ENCODE peak calls at places on chromosomes 7 and 10, in six cellular contexts. J is suprapubic skin, E is AG09309, Q is brain microvascular endothelial cell, V is psoas muscle, Y is OCI-LY7. B is an unnamed sample.

GRCh38 chr10:133258066-133258817 is 18.4 kb downstream of the ADAM8 start:
- DNase-seq in V (no peak), Q (no peak), Y (peak; percentile 34), E (no peak), J (no peak), B (no peak)

GRCh38 chr10:131214521-131215244 is 96.8 kb downstream of the TCERG1L start:
- DNase-seq in J (peak; percentile 35), Q (no peak), Y (no peak), V (peak; percentile 14), E (no peak), B (no peak)

GRCh38 chr10:45555789-45556188 is 116.8 kb downstream of the ZFAND4 start:
- DNase-seq in V (no peak), J (no peak), Q (no peak), Y (no peak), E (peak; percentile 2), B (no peak)

GRCh38 chr10:48187713-48188541 is 86.6 kb downstream of the FRMPD2 start:
- DNase-seq in Y (no peak), V (no peak), E (no peak), Q (no peak), J (no peak), B (no peak)

GRCh38 chr10:71254834-71255539 is 42.6 kb downstream of the UNC5B start:
- DNase-seq in Y (no peak), J (no peak), E (no peak), Q (no peak), V (no peak), B (no peak)

GRCh38 chr10:84525120-84525806 is 196.9 kb downstream of the CCSER2 start:
- DNase-seq in V (no peak), J (no peak), E (no peak), Q (no peak), Y (no peak), B (no peak)

GRCh38 chr7:150409300-150410030 is 30.3 kb downstream of the ZNF775 start:
- DNase-seq in J (peak; percentile 45), E (no peak), V (peak; percentile 40), Y (no peak), Q (no peak), B (no peak)

GRCh38 chr10:93749218-93749799 is 8.4 kb upstream of the LGI1 start:
- DNase-seq in J (no peak), Y (no peak), E (no peak), V (no peak), Q (no peak), B (peak; percentile 13)

GRCh38 chr10:12319085-12319484 is 30.3 kb upstream of the CAMK1D start:
- DNase-seq in E (no peak), Q (no peak), Y (no peak), V (no peak), J (no peak), B (no peak)

GRCh38 chr10:104052351-104052885 is 33.3 kb downstream of the COL17A1 start:
- DNase-seq in V (no peak), J (no peak), Y (no peak), E (no peak), Q (no peak), B (no peak)

GRCh38 chr10:120979435-120980315 is 128.5 kb downstream of the WDR11 start:
- DNase-seq in J (no peak), E (no peak), Y (no peak), Q (peak; percentile 2), V (no peak), B (no peak)

GRCh38 chr7:47392241-47392759 is 189.6 kb downstream of the TNS3 start:
- DNase-seq in Q (peak; percentile 14), Y (no peak), E (peak; percentile 67), V (peak; percentile 84), J (no peak), B (peak; percentile 98)

GRCh38 chr7:43501881-43502280 is 81.0 kb upstream of the STK17A start:
- DNase-seq in J (no peak), Y (no peak), E (no peak), Q (peak; percentile 75), V (no peak), B (peak; percentile 58)

GRCh38 chr10:26540601-26541000 is 102.5 kb downstream of the APBB1IP start:
- DNase-seq in Y (peak; percentile 14), V (no peak), J (no peak), Q (no peak), E (no peak), B (no peak)

GRCh38 chr10:108384378-108384777 is 1219.9 kb upstream of the SORCS1 start:
- DNase-seq in J (no peak), Y (no peak), V (no peak), Q (no peak), E (no peak), B (no peak)

GRCh38 chr7:93902777-93903423 is 3.5 kb upstream of the GNGT1 start:
- DNase-seq in Y (peak; percentile 60), E (no peak), J (no peak), Q (no peak), V (no peak), B (peak; percentile 70)

GRCh38 chr7:1024331-1024761 is 20.0 kb upstream of the GPR146 start:
- DNase-seq in V (peak; percentile 57), Y (peak; percentile 99), Q (no peak), E (no peak), J (no peak), B (no peak)

GRCh38 chr10:14010827-14011574 is 319.7 kb downstream of the FRMD4A start:
- DNase-seq in J (no peak), Q (no peak), Y (no peak), E (no peak), V (no peak), B (no peak)

GRCh38 chr10:14008648-14009072 is 322.1 kb downstream of the FRMD4A start:
- DNase-seq in Y (no peak), E (no peak), J (no peak), V (no peak), Q (no peak), B (no peak)

GRCh38 chr10:14014423-14014822 is 316.3 kb downstream of the FRMD4A start:
- DNase-seq in Y (no peak), J (no peak), Q (no peak), V (no peak), E (no peak), B (no peak)

GRCh38 chr10:14009315-14010082 is 321.2 kb downstream of the FRMD4A start:
- DNase-seq in J (no peak), V (no peak), E (peak; percentile 78), Y (no peak), Q (peak; percentile 69), B (peak; percentile 91)

DNA sequence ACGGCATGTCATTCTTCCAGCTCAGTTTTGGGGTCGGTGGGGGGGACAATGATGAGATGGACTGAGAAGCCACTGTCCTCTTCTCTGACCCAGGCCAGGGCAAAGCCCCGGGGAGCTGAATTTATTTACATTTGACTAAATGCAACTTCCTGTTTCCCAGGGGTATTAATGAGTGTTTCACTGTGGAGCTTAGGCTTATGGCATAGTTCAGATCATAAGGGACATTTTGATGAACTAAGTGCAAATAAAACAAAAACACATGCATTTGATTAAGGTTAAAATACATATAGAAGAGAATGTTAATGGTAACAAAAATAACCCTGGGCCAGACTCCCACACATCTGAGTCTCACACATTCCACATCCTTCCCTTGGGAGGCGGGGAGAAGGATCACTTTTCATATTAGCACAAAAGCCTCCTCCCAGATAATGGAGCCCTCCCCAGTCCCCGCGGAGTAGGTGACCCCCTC is 320.6 kb downstream of the FRMD4A start:
- DNase-seq in J (no peak), E (peak; percentile 43), Q (peak; percentile 71), Y (no peak), V (no peak), B (peak; percentile 80)
- H3K4me3 ChIP-seq in J (peak overlapping the region; percentile 35), E (peak overlapping the region; percentile 49), Q (peak overlapping the region; percentile 59), Y (no peak overlapping the region), V (peak overlapping the region; percentile 46), B (peak overlapping the region; percentile 35)

DNA sequence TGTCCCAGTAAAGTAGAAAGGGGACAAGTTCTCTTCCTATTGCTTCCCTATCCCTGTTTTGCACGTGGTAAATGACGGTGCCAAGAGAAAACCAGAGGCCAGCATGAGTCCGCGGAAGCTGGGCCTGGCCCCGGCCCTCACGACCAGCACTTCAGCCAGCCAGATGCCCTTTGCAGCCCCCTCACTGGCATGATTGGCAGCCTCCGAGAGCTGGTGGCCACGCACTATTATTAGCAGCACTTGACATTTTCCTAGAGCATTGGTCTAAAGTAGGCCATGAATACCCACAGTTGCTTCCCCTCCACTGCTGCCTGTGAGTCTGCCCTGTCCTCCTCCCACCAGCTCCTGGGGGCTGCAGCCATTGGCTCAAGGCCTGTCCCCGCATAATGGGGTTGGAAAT is 369.1 kb downstream of the PLXNA4 start:
- DNase-seq in J (no peak), Q (no peak), V (no peak), E (no peak), Y (no peak), B (no peak)
- H3K4me3 ChIP-seq in J (no peak overlapping the region), Q (no peak overlapping the region), V (no peak overlapping the region), E (no peak overlapping the region), Y (no peak overlapping the region), B (no peak overlapping the region)

GRCh38 chr7:40393660-40394059 is 258.9 kb downstream of the SUGCT start:
- DNase-seq in Y (peak; percentile 9), Q (no peak), V (no peak), J (no peak), E (no peak), B (no peak)

DNA sequence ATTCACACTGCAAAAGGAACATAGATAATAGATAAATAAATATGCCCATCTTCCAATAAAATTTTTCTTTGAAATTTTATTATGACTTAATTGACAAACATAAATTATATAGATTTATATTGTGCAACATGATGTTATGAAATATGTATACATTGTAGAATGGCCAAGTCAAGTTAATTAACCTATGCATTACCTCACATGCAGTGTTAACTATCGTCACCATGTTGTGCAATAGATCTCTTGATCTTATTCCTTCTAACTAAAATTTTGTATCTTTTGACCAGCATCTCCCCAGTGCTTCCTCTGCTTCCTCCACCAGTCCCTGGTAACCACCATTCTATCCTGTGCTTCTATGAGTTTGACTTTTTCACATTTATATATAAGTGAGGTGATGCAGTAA is 259.6 kb downstream of the SUGCT start:
- DNase-seq in Y (no peak), E (no peak), Q (no peak), V (no peak), J (no peak), B (no peak)
- H3K4me3 ChIP-seq in Y (no peak overlapping the region), E (no peak overlapping the region), Q (no peak overlapping the region), V (no peak overlapping the region), J (no peak overlapping the region), B (no peak overlapping the region)

GRCh38 chr10:86670876-86671275 is 2.6 kb downstream of the LDB3 start:
- DNase-seq in J (no peak), V (no peak), Q (no peak), Y (no peak), E (no peak), B (no peak)

GRCh38 chr10:86668297-86669165 is at the start of gene LDB3:
- DNase-seq in J (no peak), E (no peak), V (peak; percentile 93), Y (peak; percentile 87), Q (peak; percentile 36), B (peak; percentile 65)

GRCh38 chr10:86671419-86671818 is 3.1 kb downstream of the LDB3 start:
- DNase-seq in V (no peak), Q (no peak), E (no peak), Y (no peak), J (no peak), B (no peak)

GRCh38 chr10:86671985-86672710 is 3.8 kb downstream of the LDB3 start:
- DNase-seq in J (no peak), Y (peak; percentile 41), V (peak; percentile 88), E (no peak), Q (no peak), B (no peak)

DNA sequence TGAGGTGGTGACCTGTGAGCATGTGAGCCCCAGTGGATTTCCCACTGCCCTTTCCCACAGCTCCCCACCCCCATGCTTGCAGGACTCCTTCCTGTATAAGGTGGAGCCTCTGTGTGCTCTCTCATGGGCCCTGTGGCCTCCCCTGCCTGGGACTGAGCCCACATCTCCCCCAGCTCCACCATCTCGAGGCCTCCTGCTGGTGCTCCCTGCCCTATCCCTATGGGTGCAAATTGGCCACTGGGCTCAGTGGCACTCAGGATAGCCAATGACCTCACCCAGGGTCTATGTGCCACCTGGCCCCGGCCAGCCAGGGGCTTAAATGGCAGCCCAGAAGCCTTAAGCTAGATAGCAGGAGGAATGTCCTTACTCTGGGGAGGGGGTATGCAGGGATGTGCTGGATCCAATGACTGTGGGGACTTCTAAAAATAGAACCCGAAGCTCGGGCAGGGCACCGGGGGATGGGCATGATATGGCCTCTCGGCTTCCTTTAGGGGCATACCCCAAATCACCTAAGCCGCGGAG is 2.0 kb downstream of the LDB3 start:
- DNase-seq in J (no peak), E (no peak), V (peak; percentile 90), Q (no peak), Y (no peak), B (no peak)
- H3K4me3 ChIP-seq in J (peak overlapping the region; percentile 10), E (no peak overlapping the region), V (peak overlapping the region; percentile 69), Q (no peak overlapping the region), Y (no peak overlapping the region), B (no peak overlapping the region)

B was measured in astrocyte of the spinal cord.